ENCODE peak calls at places on chromosomes 16 and 17, in six cellular contexts. One of them, this sample, is unnamed.

GRCh38 chr17:57989011-57989345 is 924 bp upstream of the VEZF1 start:
- DNase-seq in effector CD4-positive, alpha-beta T cell: no peak
- DNase-seq in activated naive CD8-positive, alpha-beta T cell treated with anti-CD3 and anti-CD28 coated beads for 36 hours: no peak
- DNase-seq in hepatic stellate cell: peak
- DNase-seq in hippocampal formation: peak
- DNase-seq in dorsolateral prefrontal cortex: no peak
- DNase-seq in this sample: no peak

GRCh38 chr16:11090947-11091785 is 146.8 kb downstream of the CLEC16A start:
- DNase-seq in hippocampal formation: no peak
- DNase-seq in dorsolateral prefrontal cortex: peak
- DNase-seq in effector CD4-positive, alpha-beta T cell: no peak
- DNase-seq in hepatic stellate cell: no peak
- DNase-seq in activated naive CD8-positive, alpha-beta T cell treated with anti-CD3 and anti-CD28 coated beads for 36 hours: peak
- DNase-seq in this sample: no peak

GRCh38 chr17:8222380-8222629 is 11.9 kb upstream of the AURKB start:
- DNase-seq in hepatic stellate cell: no peak
- DNase-seq in dorsolateral prefrontal cortex: no peak
- DNase-seq in hippocampal formation: no peak
- DNase-seq in activated naive CD8-positive, alpha-beta T cell treated with anti-CD3 and anti-CD28 coated beads for 36 hours: peak
- DNase-seq in effector CD4-positive, alpha-beta T cell: no peak
- DNase-seq in this sample: peak

GRCh38 chr17:48625502-48626201 is 506 bp downstream of the HOXB9 start:
- DNase-seq in hippocampal formation: no peak
- DNase-seq in effector CD4-positive, alpha-beta T cell: no peak
- DNase-seq in activated naive CD8-positive, alpha-beta T cell treated with anti-CD3 and anti-CD28 coated beads for 36 hours: peak
- DNase-seq in dorsolateral prefrontal cortex: no peak
- DNase-seq in hepatic stellate cell: no peak
- DNase-seq in this sample: no peak

GRCh38 chr16:48366165-48367093 is 18.8 kb downstream of the SIAH1 start:
- DNase-seq in dorsolateral prefrontal cortex: no peak
- DNase-seq in hepatic stellate cell: peak
- DNase-seq in hippocampal formation: peak
- DNase-seq in activated naive CD8-positive, alpha-beta T cell treated with anti-CD3 and anti-CD28 coated beads for 36 hours: peak
- DNase-seq in effector CD4-positive, alpha-beta T cell: peak
- DNase-seq in this sample: peak

GRCh38 chr17:78492116-78492799 is 84.9 kb downstream of the DNAH17 start:
- DNase-seq in activated naive CD8-positive, alpha-beta T cell treated with anti-CD3 and anti-CD28 coated beads for 36 hours: no peak
- DNase-seq in hippocampal formation: no peak
- DNase-seq in hepatic stellate cell: no peak
- DNase-seq in effector CD4-positive, alpha-beta T cell: no peak
- DNase-seq in dorsolateral prefrontal cortex: no peak
- DNase-seq in this sample: no peak

GRCh38 chr17:28727727-28728363 is 743 bp upstream of the NEK8 start:
- DNase-seq in dorsolateral prefrontal cortex: no peak
- DNase-seq in hepatic stellate cell: no peak
- DNase-seq in effector CD4-positive, alpha-beta T cell: peak
- DNase-seq in activated naive CD8-positive, alpha-beta T cell treated with anti-CD3 and anti-CD28 coated beads for 36 hours: peak
- DNase-seq in hippocampal formation: no peak
- DNase-seq in this sample: peak

GRCh38 chr17:48002208-48002919 is 31.5 kb downstream of the CDK5RAP3 start:
- DNase-seq in dorsolateral prefrontal cortex: no peak
- DNase-seq in activated naive CD8-positive, alpha-beta T cell treated with anti-CD3 and anti-CD28 coated beads for 36 hours: no peak
- DNase-seq in hepatic stellate cell: peak
- DNase-seq in hippocampal formation: no peak
- DNase-seq in effector CD4-positive, alpha-beta T cell: no peak
- DNase-seq in this sample: no peak

GRCh38 chr16:54285414-54286066 is 1.0 kb downstream of the IRX3 start:
- DNase-seq in hepatic stellate cell: no peak
- DNase-seq in dorsolateral prefrontal cortex: no peak
- DNase-seq in hippocampal formation: no peak
- DNase-seq in activated naive CD8-positive, alpha-beta T cell treated with anti-CD3 and anti-CD28 coated beads for 36 hours: no peak
- DNase-seq in effector CD4-positive, alpha-beta T cell: no peak
- DNase-seq in this sample: no peak

GRCh38 chr17:64066709-64067108 is 46.3 kb upstream of the ICAM2 start:
- DNase-seq in effector CD4-positive, alpha-beta T cell: peak
- DNase-seq in hepatic stellate cell: no peak
- DNase-seq in activated naive CD8-positive, alpha-beta T cell treated with anti-CD3 and anti-CD28 coated beads for 36 hours: no peak
- DNase-seq in hippocampal formation: no peak
- DNase-seq in dorsolateral prefrontal cortex: no peak
- DNase-seq in this sample: no peak

GRCh38 chr17:35752945-35753764 is at the start of gene GAS2L2:
- DNase-seq in dorsolateral prefrontal cortex: no peak
- DNase-seq in hepatic stellate cell: peak
- DNase-seq in hippocampal formation: no peak
- DNase-seq in activated naive CD8-positive, alpha-beta T cell treated with anti-CD3 and anti-CD28 coated beads for 36 hours: no peak
- DNase-seq in effector CD4-positive, alpha-beta T cell: no peak
- DNase-seq in this sample: no peak

GRCh38 chr16:85089485-85089884 is 22.8 kb downstream of the CIBAR2 start:
- DNase-seq in hippocampal formation: no peak
- DNase-seq in dorsolateral prefrontal cortex: no peak
- DNase-seq in activated naive CD8-positive, alpha-beta T cell treated with anti-CD3 and anti-CD28 coated beads for 36 hours: no peak
- DNase-seq in hepatic stellate cell: no peak
- DNase-seq in effector CD4-positive, alpha-beta T cell: no peak
- DNase-seq in this sample: no peak

GRCh38 chr17:29630630-29631193 is 8.0 kb upstream of the CORO6 start:
- DNase-seq in activated naive CD8-positive, alpha-beta T cell treated with anti-CD3 and anti-CD28 coated beads for 36 hours: no peak
- DNase-seq in hippocampal formation: no peak
- DNase-seq in dorsolateral prefrontal cortex: no peak
- DNase-seq in hepatic stellate cell: no peak
- DNase-seq in effector CD4-positive, alpha-beta T cell: no peak
- DNase-seq in this sample: no peak

GRCh38 chr16:71339481-71340171 is 18.9 kb upstream of the CALB2 start:
- DNase-seq in hippocampal formation: no peak
- DNase-seq in hepatic stellate cell: no peak
- DNase-seq in activated naive CD8-positive, alpha-beta T cell treated with anti-CD3 and anti-CD28 coated beads for 36 hours: no peak
- DNase-seq in effector CD4-positive, alpha-beta T cell: no peak
- DNase-seq in dorsolateral prefrontal cortex: no peak
- DNase-seq in this sample: no peak

GRCh38 chr17:16882243-16882925 is 89.5 kb downstream of the TNFRSF13B start:
- DNase-seq in dorsolateral prefrontal cortex: no peak
- DNase-seq in hippocampal formation: no peak
- DNase-seq in activated naive CD8-positive, alpha-beta T cell treated with anti-CD3 and anti-CD28 coated beads for 36 hours: no peak
- DNase-seq in hepatic stellate cell: no peak
- DNase-seq in effector CD4-positive, alpha-beta T cell: no peak
- DNase-seq in this sample: no peak

GRCh38 chr16:68416057-68417046 is 32.0 kb downstream of the SMPD3 start:
- DNase-seq in effector CD4-positive, alpha-beta T cell: no peak
- DNase-seq in hepatic stellate cell: no peak
- DNase-seq in hippocampal formation: no peak
- DNase-seq in dorsolateral prefrontal cortex: no peak
- DNase-seq in activated naive CD8-positive, alpha-beta T cell treated with anti-CD3 and anti-CD28 coated beads for 36 hours: no peak
- DNase-seq in this sample: no peak

GRCh38 chr16:87472935-87473334 is 19.9 kb downstream of the ZCCHC14 start:
- DNase-seq in dorsolateral prefrontal cortex: no peak
- DNase-seq in hippocampal formation: no peak
- DNase-seq in hepatic stellate cell: no peak
- DNase-seq in activated naive CD8-positive, alpha-beta T cell treated with anti-CD3 and anti-CD28 coated beads for 36 hours: no peak
- DNase-seq in effector CD4-positive, alpha-beta T cell: no peak
- DNase-seq in this sample: no peak

GRCh38 chr16:67727521-67728485 is 8.7 kb upstream of the GFOD2 start:
- DNase-seq in effector CD4-positive, alpha-beta T cell: no peak
- DNase-seq in dorsolateral prefrontal cortex: no peak
- DNase-seq in hippocampal formation: no peak
- DNase-seq in activated naive CD8-positive, alpha-beta T cell treated with anti-CD3 and anti-CD28 coated beads for 36 hours: no peak
- DNase-seq in hepatic stellate cell: no peak
- DNase-seq in this sample: no peak

GRCh38 chr17:74430706-74431567 is 951 bp upstream of the GPRC5C start:
- DNase-seq in dorsolateral prefrontal cortex: no peak
- DNase-seq in effector CD4-positive, alpha-beta T cell: no peak
- DNase-seq in hippocampal formation: no peak
- DNase-seq in hepatic stellate cell: peak
- DNase-seq in activated naive CD8-positive, alpha-beta T cell treated with anti-CD3 and anti-CD28 coated beads for 36 hours: peak
- DNase-seq in this sample: no peak

GRCh38 chr17:72151565-72152391 is 31.0 kb downstream of the SOX9 start:
- DNase-seq in effector CD4-positive, alpha-beta T cell: no peak
- DNase-seq in hepatic stellate cell: peak
- DNase-seq in activated naive CD8-positive, alpha-beta T cell treated with anti-CD3 and anti-CD28 coated beads for 36 hours: no peak
- DNase-seq in hippocampal formation: peak
- DNase-seq in dorsolateral prefrontal cortex: peak
- DNase-seq in this sample: no peak

GRCh38 chr17:12900474-12900873 is 111.2 kb downstream of the ARHGAP44 start:
- DNase-seq in hepatic stellate cell: no peak
- DNase-seq in activated naive CD8-positive, alpha-beta T cell treated with anti-CD3 and anti-CD28 coated beads for 36 hours: no peak
- DNase-seq in dorsolateral prefrontal cortex: no peak
- DNase-seq in hippocampal formation: no peak
- DNase-seq in effector CD4-positive, alpha-beta T cell: no peak
- DNase-seq in this sample: no peak

GRCh38 chr17:67836205-67836987 is 11.1 kb downstream of the BPTF start:
- DNase-seq in hippocampal formation: no peak
- DNase-seq in hepatic stellate cell: no peak
- DNase-seq in activated naive CD8-positive, alpha-beta T cell treated with anti-CD3 and anti-CD28 coated beads for 36 hours: no peak
- DNase-seq in dorsolateral prefrontal cortex: no peak
- DNase-seq in effector CD4-positive, alpha-beta T cell: no peak
- DNase-seq in this sample: no peak